ENCODE peak calls at places on chromosomes 13 and 19, in four cellular contexts. H is WTC11, A is HepG2, R is GM12878. V is an unnamed sample.

GRCh38 chr13:114096811-114097503 is 35.5 kb downstream of the RASA3 start:
- DNase-seq in H (peak; percentile 10), A (no peak), R (no peak), V (no peak)

GRCh38 chr13:110546933-110547332 is 14.6 kb downstream of the RAB20 start:
- DNase-seq in H (no peak), A (peak; percentile 80), R (no peak), V (no peak)

GRCh38 chr19:52453324-52454094 is at the start of gene ZNF578:
- DNase-seq in H (peak; percentile 74), A (no peak), R (no peak), V (peak; percentile 57)

GRCh38 chr19:4064073-4064550 is 2.6 kb downstream of the ZBTB7A start:
- DNase-seq in H (no peak), A (no peak), R (no peak), V (no peak)

GRCh38 chr19:4144666-4145261 is 8.7 kb upstream of the CREB3L3 start:
- DNase-seq in H (no peak), A (no peak), R (no peak), V (peak; percentile 34)

GRCh38 chr19:51690359-51691121 is 2.6 kb upstream of the SPACA6 start:
- DNase-seq in H (peak; percentile 76), A (no peak), R (no peak), V (peak; percentile 86)

GRCh38 chr13:98577823-98578285 is 947 bp upstream of the STK24 start:
- DNase-seq in H (peak; percentile 18), A (peak; percentile 50), R (no peak), V (no peak)

GRCh38 chr13:39415403-39415802 is 187.6 kb downstream of the LHFPL6 start:
- DNase-seq in H (peak; percentile 56), A (no peak), R (no peak), V (no peak)

GRCh38 chr19:5767949-5768348 is 16.6 kb downstream of the PRR22 start:
- DNase-seq in H (no peak), A (peak; percentile 39), R (no peak), V (no peak)

GRCh38 chr13:44156294-44156658 is 217.3 kb upstream of the SERP2 start:
- DNase-seq in H (no peak), A (no peak), R (no peak), V (no peak)

GRCh38 chr19:4556574-4557185 is 2.8 kb downstream of the SEMA6B start:
- DNase-seq in H (peak; percentile 84), A (no peak), R (no peak), V (peak; percentile 90)

GRCh38 chr13:95153647-95154405 is 147.4 kb downstream of the ABCC4 start:
- DNase-seq in H (no peak), A (no peak), R (no peak), V (no peak)

GRCh38 chr19:2798733-2799132 is 13.4 kb downstream of the THOP1 start:
- DNase-seq in H (no peak), A (no peak), R (no peak), V (no peak)

GRCh38 chr19:56295531-56296455 is 18.8 kb downstream of the ZSCAN5A start:
- DNase-seq in H (no peak), A (no peak), R (no peak), V (no peak)

GRCh38 chr13:27379694-27380596 is 44.5 kb upstream of the GTF3A start:
- DNase-seq in H (peak; percentile 85), A (peak; percentile 60), R (no peak), V (peak; percentile 57)

GRCh38 chr13:71218960-71219359 is 648.0 kb downstream of the DACH1 start:
- DNase-seq in H (peak; percentile 11), A (peak; percentile 7), R (no peak), V (no peak)

GRCh38 chr13:36352350-36352749 is 6.2 kb upstream of the SPART start:
- DNase-seq in H (no peak), A (no peak), R (no peak), V (no peak)

GRCh38 chr13:113192902-113193301 is 15.6 kb downstream of the PCID2 start:
- DNase-seq in H (no peak), A (no peak), R (no peak), V (no peak)

GRCh38 chr13:48066310-48066989 is 28.5 kb downstream of the MED4 start:
- DNase-seq in H (no peak), A (peak; percentile 47), R (peak; percentile 42), V (no peak)

GRCh38 chr13:20696073-20696472 is 7.4 kb upstream of the IL17D start:
- DNase-seq in H (no peak), A (no peak), R (no peak), V (no peak)

GRCh38 chr13:65336916-65337315 is 1893.2 kb downstream of the PCDH9 start:
- DNase-seq in H (no peak), A (no peak), R (no peak), V (no peak)

GRCh38 chr19:48739835-48740704 is at the start of gene RASIP1:
- DNase-seq in H (no peak), A (no peak), R (no peak), V (no peak)

GRCh38 chr13:112689498-112690241 is at the start of gene ATP11A:
- DNase-seq in H (peak; percentile 81), A (peak; percentile 72), R (no peak), V (peak; percentile 94)

GRCh38 chr19:47776568-47776967 is 1.9 kb upstream of the SELENOW start:
- DNase-seq in H (no peak), A (peak; percentile 77), R (no peak), V (no peak)

GRCh38 chr13:27918918-27919255 is 913 bp upstream of the PDX1 start:
- DNase-seq in H (peak; percentile 15), A (no peak), R (no peak), V (no peak)

GRCh38 chr19:31313291-31314030 is 35.8 kb downstream of the TSHZ3 start:
- DNase-seq in H (no peak), A (no peak), R (no peak), V (no peak)

GRCh38 chr19:16874250-16874977 is 14.4 kb upstream of the F2RL3 start:
- DNase-seq in H (no peak), A (no peak), R (no peak), V (no peak)

GRCh38 chr19:17035842-17036424 is 9.3 kb upstream of the CPAMD8 start:
- DNase-seq in H (no peak), A (no peak), R (no peak), V (peak; percentile 61)

GRCh38 chr13:106566682-106567420 is 1.1 kb downstream of the ARGLU1 start:
- DNase-seq in H (peak; percentile 37), A (peak; percentile 32), R (no peak), V (peak; percentile 69)

GRCh38 chr19:48715681-48716171 is 3.8 kb downstream of the MAMSTR start:
- DNase-seq in H (no peak), A (no peak), R (no peak), V (no peak)

GRCh38 chr19:49692102-49692599 is 1.2 kb downstream of the CPT1C start:
- DNase-seq in H (no peak), A (no peak), R (no peak), V (no peak)

GRCh38 chr13:114313061-114313860 is 1.0 kb upstream of the CHAMP1 start:
- DNase-seq in H (no peak), A (no peak), R (peak; percentile 63), V (no peak)

GRCh38 chr19:33960566-33960965 is 163.9 kb downstream of the KCTD15 start:
- DNase-seq in H (no peak), A (no peak), R (no peak), V (no peak)

GRCh38 chr19:16326401-16327130 is 1.9 kb downstream of the KLF2 start:
- DNase-seq in H (peak; percentile 60), A (no peak), R (no peak), V (no peak)

GRCh38 chr19:16888629-16889371 is at the start of gene F2RL3:
- DNase-seq in H (no peak), A (no peak), R (no peak), V (peak; percentile 90)

GRCh38 chr13:37657134-37657533 is 58.6 kb upstream of the POSTN start:
- DNase-seq in H (no peak), A (no peak), R (no peak), V (no peak)

GRCh38 chr19:42152285-42152684 is 20.0 kb upstream of the POU2F2 start:
- DNase-seq in H (no peak), A (no peak), R (no peak), V (no peak)

GRCh38 chr13:25584975-25585374 is 213.2 kb downstream of the ATP8A2 start:
- DNase-seq in H (no peak), A (no peak), R (no peak), V (no peak)

GRCh38 chr13:40430234-40430633 is 236.2 kb downstream of the FOXO1 start:
- DNase-seq in H (no peak), A (no peak), R (no peak), V (no peak)
- TF ChIP-seq CBFB in H (no peak), A (no peak), R (no peak), V (no peak)

GRCh38 chr13:80817979-80818378 is 477.1 kb upstream of the SPRY2 start:
- DNase-seq in H (no peak), A (no peak), R (no peak), V (no peak)

GRCh38 chr13:80814541-80814940 is 473.6 kb upstream of the SPRY2 start:
- DNase-seq in H (no peak), A (no peak), R (no peak), V (no peak)
- TF ChIP-seq CBFB in H (no peak), A (no peak), R (no peak), V (no peak)

GRCh38 chr19:7083076-7083956 is 13.8 kb downstream of the ZNF557 start:
- DNase-seq in H (no peak), A (no peak), R (no peak), V (peak; percentile 32)
- TF ChIP-seq CBFB in H (no peak), A (no peak), R (no peak), V (no peak)

GRCh38 chr13:62320731-62321130 is 905.1 kb upstream of the PCDH20 start:
- DNase-seq in H (no peak), A (no peak), R (no peak), V (no peak)
- TF ChIP-seq CBFB in H (no peak), A (no peak), R (no peak), V (no peak)

V was measured in K562.